ENCODE peak calls at places on chromosomes 5 and 9, in seven cellular contexts. Y, R, F, W, E, B and I are unnamed samples.

GRCh38 chr9:113879906-113880305 is 3.8 kb downstream of the ZNF618 start:
- DNase-seq in E (no peak), Y (peak; percentile 69), R (no peak), F (no peak), W (no peak), B (no peak), I (no peak)

GRCh38 chr5:59356813-59357381 is 536.6 kb downstream of the PDE4D start:
- DNase-seq in Y (no peak), R (peak; percentile 53), E (no peak), F (no peak), W (peak; percentile 55), B (peak; percentile 1), I (no peak)

GRCh38 chr9:79524266-79524665 is 47.5 kb upstream of the TLE4 start:
- DNase-seq in R (no peak), B (no peak), F (no peak), Y (peak; percentile 16), E (no peak), W (no peak), I (no peak)

GRCh38 chr5:117133198-117133597 is 558.6 kb upstream of the SEMA6A start:
- DNase-seq in B (no peak), F (no peak), W (no peak), E (no peak), R (no peak), Y (no peak), I (no peak)

GRCh38 chr5:38101897-38102296 is 156.5 kb upstream of the EGFLAM start:
- DNase-seq in B (no peak), F (no peak), R (no peak), Y (no peak), E (no peak), W (no peak), I (no peak)

GRCh38 chr9:33375841-33376321 is 26.5 kb downstream of the AQP7 start:
- DNase-seq in E (peak; percentile 28), R (no peak), F (peak; percentile 8), B (no peak), W (peak; percentile 33), Y (no peak), I (no peak)

GRCh38 chr5:180618830-180619562 is 27.7 kb upstream of the SCGB3A1 start:
- DNase-seq in F (no peak), W (no peak), B (peak; percentile 53), R (no peak), Y (peak; percentile 39), E (no peak), I (peak; percentile 46)

GRCh38 chr9:13728121-13728520 is 448.6 kb upstream of the MPDZ start:
- DNase-seq in E (no peak), W (no peak), F (no peak), Y (no peak), B (no peak), R (no peak), I (no peak)

GRCh38 chr5:36462295-36463021 is 143.9 kb upstream of the SLC1A3 start:
- DNase-seq in B (no peak), W (no peak), F (no peak), E (no peak), Y (no peak), R (no peak), I (no peak)

GRCh38 chr5:55821731-55822512 is 29.2 kb upstream of the IL31RA start:
- DNase-seq in B (no peak), R (peak; percentile 15), F (peak; percentile 35), E (no peak), W (peak; percentile 70), Y (no peak), I (no peak)

GRCh38 chr5:150066901-150067396 is 19.4 kb downstream of the CSF1R start:
- DNase-seq in B (peak; percentile 11), W (no peak), R (no peak), Y (peak; percentile 50), E (no peak), F (no peak), I (no peak)

GRCh38 chr5:132055441-132055807 is 5.0 kb upstream of the IL3 start:
- DNase-seq in F (no peak), B (no peak), E (no peak), W (no peak), Y (no peak), R (no peak), I (no peak)

GRCh38 chr9:137449931-137450537 is 8.9 kb upstream of the ENTPD8 start:
- DNase-seq in B (peak; percentile 57), Y (no peak), R (no peak), F (no peak), W (no peak), E (no peak), I (no peak)

GRCh38 chr5:178201221-178201926 is 3.0 kb upstream of the HNRNPAB start:
- DNase-seq in E (no peak), R (no peak), Y (no peak), W (no peak), B (no peak), F (no peak), I (no peak)

GRCh38 chr9:69195019-69195418 is 20.9 kb downstream of the TJP2 start:
- DNase-seq in B (no peak), W (no peak), F (no peak), Y (no peak), E (no peak), R (no peak), I (no peak)

GRCh38 chr9:130561056-130561455 is 18.3 kb upstream of the FUBP3 start:
- DNase-seq in F (no peak), E (no peak), W (peak; percentile 11), R (no peak), B (no peak), Y (no peak), I (no peak)

GRCh38 chr9:78578016-78578555 is 281.2 kb downstream of the PSAT1 start:
- DNase-seq in F (no peak), E (no peak), B (no peak), W (no peak), R (no peak), Y (no peak), I (no peak)

GRCh38 chr5:10695759-10696543 is 65.1 kb downstream of the DAP start:
- DNase-seq in B (no peak), W (no peak), R (no peak), F (no peak), Y (no peak), E (no peak), I (no peak)

GRCh38 chr5:163789870-163790269 is 284.5 kb downstream of the MAT2B start:
- DNase-seq in F (no peak), W (no peak), Y (no peak), B (no peak), R (no peak), E (no peak), I (no peak)

GRCh38 chr5:3809455-3809854 is 213.8 kb downstream of the IRX1 start:
- DNase-seq in R (no peak), F (no peak), W (no peak), Y (no peak), E (no peak), B (no peak), I (no peak)

GRCh38 chr5:159511570-159511969 is 181.3 kb upstream of the IL12B start:
- DNase-seq in F (no peak), E (no peak), R (no peak), Y (no peak), B (no peak), W (no peak), I (no peak)

GRCh38 chr9:126754436-126755324 is 50.2 kb upstream of the ZBTB43 start:
- DNase-seq in B (no peak), E (peak; percentile 67), W (no peak), R (no peak), Y (no peak), F (no peak), I (no peak)

GRCh38 chr9:132164604-132165362 is 2.9 kb downstream of the NTNG2 start:
- DNase-seq in F (peak; percentile 78), R (no peak), B (no peak), E (peak; percentile 71), Y (peak; percentile 33), W (no peak), I (no peak)

GRCh38 chr5:32852535-32852934 is 141.4 kb downstream of the NPR3 start:
- DNase-seq in F (peak; percentile 15), Y (peak; percentile 90), R (no peak), E (no peak), B (no peak), W (no peak), I (no peak)

GRCh38 chr5:55345327-55345726 is 37.5 kb downstream of the MTREX start:
- DNase-seq in W (no peak), R (no peak), E (no peak), B (no peak), Y (no peak), F (no peak), I (no peak)

GRCh38 chr5:65961644-65962043 is 35.3 kb downstream of the ERBIN start:
- DNase-seq in F (no peak), Y (peak; percentile 38), E (no peak), R (no peak), B (peak; percentile 13), W (no peak), I (no peak)

GRCh38 chr5:77845273-77845646 is 69.1 kb upstream of the TBCA start:
- DNase-seq in R (no peak), Y (no peak), B (no peak), F (no peak), W (no peak), E (no peak), I (no peak)
- H3K27me3 ChIP-seq in R (no peaks in the 10 kb centered on the region), Y (no peaks in the 10 kb centered on the region), B (peaks cover 46% of the 10 kb centered on the region), F (no peaks in the 10 kb centered on the region), W (peaks cover 23% of the 10 kb centered on the region), E (no peaks in the 10 kb centered on the region), I (peaks cover 31% of the 10 kb centered on the region)

GRCh38 chr5:172622091-172623046 is 18.7 kb upstream of the NEURL1B start:
- DNase-seq in R (no peak), B (no peak), Y (no peak), E (peak; percentile 90), W (no peak), F (no peak), I (no peak)
- H3K27me3 ChIP-seq in R (no peaks in the 10 kb centered on the region), B (no peaks in the 10 kb centered on the region), Y (no peaks in the 10 kb centered on the region), E (no peaks in the 10 kb centered on the region), W (no peaks in the 10 kb centered on the region), F (no peaks in the 10 kb centered on the region), I (no peaks in the 10 kb centered on the region)

GRCh38 chr9:93950619-93951601 is 4.2 kb downstream of the BARX1 start:
- DNase-seq in R (no peak), W (peak; percentile 75), B (no peak), E (no peak), Y (no peak), F (peak; percentile 51), I (no peak)

GRCh38 chr9:93947409-93948070 is 7.6 kb downstream of the BARX1 start:
- DNase-seq in R (no peak), E (no peak), B (no peak), W (no peak), F (no peak), Y (no peak), I (no peak)

GRCh38 chr9:93948456-93949072 is 6.6 kb downstream of the BARX1 start:
- DNase-seq in R (no peak), W (no peak), E (no peak), F (no peak), Y (no peak), B (no peak), I (no peak)

GRCh38 chr9:93949694-93950449 is 5.3 kb downstream of the BARX1 start:
- DNase-seq in E (no peak), F (no peak), R (no peak), W (no peak), Y (no peak), B (no peak), I (no peak)

GRCh38 chr9:93949073-93949693 is 6.0 kb downstream of the BARX1 start:
- DNase-seq in Y (no peak), B (no peak), E (no peak), R (no peak), W (no peak), F (no peak), I (no peak)
- H3K27me3 ChIP-seq in Y (peaks cover 96% of the 10 kb centered on the region), B (peaks cover 34% of the 10 kb centered on the region), E (no peaks in the 10 kb centered on the region), R (peaks cover 60% of the 10 kb centered on the region), W (peaks cover 93% of the 10 kb centered on the region), F (no peaks in the 10 kb centered on the region), I (peaks cover 94% of the 10 kb centered on the region)

GRCh38 chr9:133535285-133535877 is 877 bp downstream of the ADAMTSL2 start:
- DNase-seq in F (no peak), R (no peak), B (no peak), Y (no peak), W (no peak), E (no peak), I (no peak)
- H3K27me3 ChIP-seq in F (no peaks in the 10 kb centered on the region), R (no peaks in the 10 kb centered on the region), B (no peaks in the 10 kb centered on the region), Y (no peaks in the 10 kb centered on the region), W (peaks cover 12% of the 10 kb centered on the region), E (no peaks in the 10 kb centered on the region), I (no peaks in the 10 kb centered on the region)